ENCODE peak calls at places on chromosomes 3 and 15, in four cellular contexts. P is Caco-2, K is aorta, R is heart left ventricle. H is an unnamed sample.

GRCh38 chr3:25854635-25855034 is 64.7 kb downstream of the OXSM start:
- DNase-seq in P (no peak), K (no peak), R (no peak), H (no peak)

GRCh38 chr15:97947465-97948262 is 12.8 kb upstream of the ARRDC4 start:
- DNase-seq in P (no peak), K (no peak), R (no peak), H (no peak)

GRCh38 chr3:29493109-29493508 is 212.2 kb downstream of the RBMS3 start:
- DNase-seq in P (no peak), K (no peak), R (no peak), H (no peak)

GRCh38 chr3:151314593-151314992 is 2.0 kb downstream of the GPR87 start:
- DNase-seq in P (no peak), K (no peak), R (no peak), H (no peak)

GRCh38 chr15:100932676-100933348 is 13.7 kb downstream of the LRRK1 start:
- DNase-seq in P (no peak), K (no peak), R (no peak), H (no peak)

GRCh38 chr3:136957751-136958288 is at the start of gene IL20RB:
- DNase-seq in P (peak; percentile 24), K (no peak), R (no peak), H (no peak)

GRCh38 chr3:182389041-182389815 is 404.1 kb upstream of the ATP11B start:
- DNase-seq in P (peak; percentile 48), K (no peak), R (no peak), H (no peak)

GRCh38 chr3:110667216-110667615 is 404.4 kb upstream of the NECTIN3 start:
- DNase-seq in P (no peak), K (no peak), R (no peak), H (no peak)

GRCh38 chr3:188662214-188662613 is 508.3 kb downstream of the LPP start:
- DNase-seq in P (no peak), K (no peak), R (no peak), H (no peak)

GRCh38 chr3:182596673-182597410 is 196.5 kb upstream of the ATP11B start:
- DNase-seq in P (no peak), K (no peak), R (no peak), H (no peak)

GRCh38 chr15:59349715-59350420 is 22.8 kb downstream of the MYO1E start:
- DNase-seq in P (no peak), K (no peak), R (peak; percentile 26), H (no peak)

GRCh38 chr3:188807002-188807401 is 364.8 kb upstream of the TPRG1 start:
- DNase-seq in P (no peak), K (no peak), R (no peak), H (no peak)

GRCh38 chr15:40280260-40281056 is 2.4 kb downstream of the ANKRD63 start:
- DNase-seq in P (no peak), K (no peak), R (no peak), H (no peak)

GRCh38 chr3:157375342-157375986 is 61.2 kb upstream of the PTX3 start:
- DNase-seq in P (no peak), K (no peak), R (no peak), H (peak; percentile 67)

GRCh38 chr3:30625541-30626438 is 19.4 kb downstream of the TGFBR2 start:
- DNase-seq in P (peak; percentile 81), K (no peak), R (no peak), H (no peak)
- H3K4me1 ChIP-seq in P (peaks cover 74% of the 10 kb centered on the region), K (peaks cover 15% of the 10 kb centered on the region), R (peaks cover 98% of the 10 kb centered on the region), H (peaks cover 23% of the 10 kb centered on the region)

GRCh38 chr3:69439683-69440270 is 53.9 kb upstream of the FRMD4B start:
- DNase-seq in P (no peak), K (no peak), R (no peak), H (peak; percentile 49)
- H3K4me3 ChIP-seq in P (no peak overlapping the region), K (no peak overlapping the region), R (peak overlapping the region; percentile 31), H (no peak overlapping the region)

DNA sequence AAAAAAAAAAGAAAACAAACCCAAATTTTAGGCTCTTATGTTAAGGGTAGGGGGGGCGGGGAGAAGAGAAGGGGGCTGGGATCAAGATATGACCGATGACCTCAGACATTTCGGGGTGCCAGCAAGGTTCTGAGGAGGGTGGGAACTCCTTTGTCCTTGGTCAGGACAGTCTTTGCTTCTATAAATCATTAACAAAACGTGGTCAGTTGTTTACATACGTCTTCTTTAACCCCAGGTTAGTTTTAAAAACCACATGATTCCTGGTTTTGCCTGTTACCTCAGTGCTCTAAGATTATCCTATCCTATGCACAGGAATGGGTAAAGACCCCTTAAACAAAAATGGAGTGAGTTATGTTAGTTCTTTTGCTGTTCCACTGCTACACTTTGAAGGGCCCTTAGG is 285.5 kb downstream of the GABRG3 start:
- DNase-seq in P (no peak), K (no peak), R (no peak), H (no peak)
- H3K36me3 ChIP-seq in P (no peaks in the 10 kb centered on the region), K (no peaks in the 10 kb centered on the region), R (no peaks in the 10 kb centered on the region), H (no peaks in the 10 kb centered on the region)

DNA sequence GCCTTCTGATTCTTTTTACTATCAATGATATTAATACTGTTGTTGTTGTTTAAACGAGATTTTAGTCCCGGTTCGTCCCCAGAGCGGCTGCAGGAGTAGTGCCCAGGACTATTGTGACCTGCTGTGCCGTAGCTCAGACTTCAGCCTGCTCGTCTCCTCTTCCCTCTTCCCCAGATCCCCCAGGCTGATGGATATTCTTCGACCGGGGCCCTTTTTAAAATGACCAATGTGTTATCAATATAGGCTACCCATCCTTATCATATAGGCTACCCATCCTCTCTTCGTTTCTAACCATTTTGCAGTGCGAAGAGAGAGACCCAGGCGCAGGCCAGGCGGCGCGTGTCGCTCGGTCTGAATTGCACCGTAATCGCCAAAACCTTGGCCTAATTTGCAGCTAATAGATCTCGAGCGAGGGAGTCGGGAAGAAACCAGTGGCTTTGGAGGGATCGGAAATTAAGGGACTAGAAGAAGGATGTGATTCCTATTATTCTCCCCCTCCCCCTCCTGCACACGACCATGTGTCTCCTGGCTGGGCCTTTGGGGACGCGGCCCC is 23.0 kb downstream of the NR2F2 start:
- DNase-seq in P (no peak), K (no peak), R (no peak), H (no peak)
- H3K4me1 ChIP-seq in P (no peaks in the 10 kb centered on the region), K (no peaks in the 10 kb centered on the region), R (peaks cover 42% of the 10 kb centered on the region), H (peaks cover 31% of the 10 kb centered on the region)

GRCh38 chr3:40616420-40616819 is 91.7 kb downstream of the ZNF621 start:
- DNase-seq in P (no peak), K (no peak), R (no peak), H (no peak)

GRCh38 chr3:40618158-40618557 is 93.4 kb downstream of the ZNF621 start:
- DNase-seq in P (no peak), K (no peak), R (no peak), H (no peak)

GRCh38 chr3:40617084-40617483 is 92.3 kb downstream of the ZNF621 start:
- DNase-seq in P (no peak), K (no peak), R (no peak), H (no peak)

GRCh38 chr3:40615110-40615915 is 90.6 kb downstream of the ZNF621 start:
- DNase-seq in P (no peak), K (no peak), R (no peak), H (peak; percentile 73)

GRCh38 chr3:40615916-40616315 is 91.2 kb downstream of the ZNF621 start:
- DNase-seq in P (no peak), K (no peak), R (no peak), H (peak; percentile 40)
- H3K4me3 ChIP-seq in P (no peak overlapping the region), K (no peak overlapping the region), R (peak overlapping the region; percentile 45), H (peak overlapping the region; percentile 17)

GRCh38 chr3:49727924-49728361 is 4.2 kb upstream of the GMPPB start:
- DNase-seq in P (no peak), K (no peak), R (no peak), H (no peak)
- H3K36me3 ChIP-seq in P (peaks cover 3% of the 10 kb centered on the region), K (no peaks in the 10 kb centered on the region), R (peaks cover 69% of the 10 kb centered on the region), H (peaks cover 42% of the 10 kb centered on the region)

DNA sequence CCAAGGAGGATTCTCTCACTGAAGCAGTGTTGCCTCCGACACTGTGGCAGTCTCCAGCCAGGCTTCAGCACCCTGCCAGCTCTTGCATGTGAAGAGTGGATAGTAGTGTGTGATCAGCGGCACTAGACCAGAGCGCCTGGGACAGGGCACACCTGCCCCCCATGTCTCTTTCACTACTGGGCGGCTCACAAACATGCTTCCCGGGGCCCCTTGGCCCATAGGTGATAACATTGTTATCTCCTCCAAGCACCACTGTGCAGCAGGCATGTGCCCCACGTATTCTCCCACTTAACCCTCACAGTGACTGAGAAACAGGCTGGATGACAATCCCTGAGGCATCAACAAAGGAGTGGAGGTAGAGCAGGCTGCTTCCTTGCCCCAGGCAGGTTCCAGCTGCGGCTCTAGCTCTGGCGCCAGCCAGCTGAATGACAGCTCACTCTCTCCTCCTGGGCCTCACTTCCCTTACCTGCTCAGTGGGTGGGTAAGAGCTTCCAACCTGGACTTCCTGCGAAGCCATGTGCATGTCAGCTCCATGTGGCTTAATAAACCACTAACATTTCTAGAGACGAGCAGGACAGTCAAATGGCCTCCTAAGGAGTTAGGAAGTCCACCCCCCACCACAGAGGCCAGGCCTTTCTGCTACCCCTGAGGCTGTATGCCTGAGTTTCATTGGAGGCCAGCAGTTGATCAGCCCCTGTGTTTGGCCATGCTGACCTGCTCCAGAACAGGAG is 37.8 kb downstream of the KLF13 start:
- DNase-seq in P (no peak), K (no peak), R (no peak), H (no peak)
- H3K4me1 ChIP-seq in P (peaks cover 10% of the 10 kb centered on the region), K (no peaks in the 10 kb centered on the region), R (peaks cover 100% of the 10 kb centered on the region), H (peaks cover 12% of the 10 kb centered on the region)

GRCh38 chr3:193236990-193237389 is 4.0 kb upstream of the PLAAT1 start:
- DNase-seq in P (no peak), K (no peak), R (no peak), H (no peak)

GRCh38 chr3:193240850-193241706 is at the start of gene PLAAT1:
- DNase-seq in P (peak; percentile 63), K (peak; percentile 68), R (peak; percentile 78), H (peak; percentile 85)

GRCh38 chr3:193243571-193243970 is 2.5 kb downstream of the PLAAT1 start:
- DNase-seq in P (no peak), K (no peak), R (no peak), H (no peak)

GRCh38 chr3:193240436-193240849 is 579 bp upstream of the PLAAT1 start:
- DNase-seq in P (no peak), K (no peak), R (peak; percentile 28), H (no peak)
- H3K4me3 ChIP-seq in P (peak overlapping the region; percentile 33), K (peak overlapping the region; percentile 1), R (peak overlapping the region; percentile 63), H (peak overlapping the region; percentile 38)

GRCh38 chr15:74653426-74654082 is 37.9 kb downstream of the CLK3 start:
- DNase-seq in P (no peak), K (no peak), R (no peak), H (no peak)
- H3K36me3 ChIP-seq in P (no peaks in the 10 kb centered on the region), K (no peaks in the 10 kb centered on the region), R (peaks cover 7% of the 10 kb centered on the region), H (peaks cover 26% of the 10 kb centered on the region)

GRCh38 chr3:65597952-65598413 is 440.7 kb downstream of the MAGI1 start:
- DNase-seq in P (no peak), K (no peak), R (no peak), H (no peak)

GRCh38 chr3:65596511-65597224 is 442.1 kb downstream of the MAGI1 start:
- DNase-seq in P (no peak), K (no peak), R (no peak), H (no peak)

GRCh38 chr3:65595997-65596300 is 442.8 kb downstream of the MAGI1 start:
- DNase-seq in P (no peak), K (no peak), R (no peak), H (no peak)

GRCh38 chr3:65595222-65595996 is 443.3 kb downstream of the MAGI1 start:
- DNase-seq in P (no peak), K (no peak), R (no peak), H (no peak)

GRCh38 chr3:65597225-65597951 is 441.3 kb downstream of the MAGI1 start:
- DNase-seq in P (no peak), K (no peak), R (peak; percentile 50), H (peak; percentile 72)
- H3K4me1 ChIP-seq in P (peaks cover 3% of the 10 kb centered on the region), K (peaks cover 3% of the 10 kb centered on the region), R (peaks cover 18% of the 10 kb centered on the region), H (peaks cover 45% of the 10 kb centered on the region)